ENCODE peak calls at places on chromosomes 1 and 21, in five cellular contexts. P is neural progenitor cell, J is psoas muscle, M is heart right ventricle, N is AG20443. Y is an unnamed sample.
A peak's percentile ranks its signal among the peaks of the same experiment; 100 is the strongest.

GRCh38 chr1:22747021-22747734 is 36.5 kb downstream of the EPHB2 start:
- DNase-seq in J (no peak), M (no peak), P (no peak), N (peak; percentile 32), Y (no peak)

GRCh38 chr1:198153103-198153502 is 3.7 kb upstream of the NEK7 start:
- DNase-seq in N (peak; percentile 60), J (peak; percentile 46), M (no peak), P (no peak), Y (no peak)

GRCh38 chr1:71861022-71861421 is 421.3 kb downstream of the NEGR1 start:
- DNase-seq in P (no peak), N (peak; percentile 29), J (no peak), M (no peak), Y (no peak)

GRCh38 chr1:227312364-227313025 is 5.8 kb downstream of the CDC42BPA start:
- DNase-seq in J (no peak), P (no peak), N (no peak), M (no peak), Y (no peak)

GRCh38 chr1:10979483-10979920 is 33.0 kb upstream of the TARDBP start:
- DNase-seq in M (no peak), P (peak; percentile 50), J (peak; percentile 46), N (no peak), Y (peak; percentile 68)

GRCh38 chr1:151175036-151175741 is 592 bp downstream of the TMOD4 start:
- DNase-seq in J (peak; percentile 53), P (no peak), N (no peak), M (no peak), Y (no peak)

GRCh38 chr21:26546698-26547097 is 26.4 kb downstream of the CYYR1 start:
- DNase-seq in M (peak; percentile 20), P (no peak), N (no peak), J (no peak), Y (peak; percentile 18)

GRCh38 chr1:20834192-20834591 is 47.1 kb upstream of the HP1BP3 start:
- DNase-seq in M (no peak), P (no peak), N (no peak), J (no peak), Y (no peak)

GRCh38 chr1:36486436-36487335 is 4.0 kb upstream of the CSF3R start:
- DNase-seq in J (peak; percentile 49), N (no peak), M (peak; percentile 37), P (no peak), Y (peak; percentile 35)

GRCh38 chr1:26210471-26210870 is 20.1 kb downstream of the CATSPER4 start:
- DNase-seq in M (no peak), J (no peak), P (no peak), N (no peak), Y (no peak)

GRCh38 chr1:181216571-181216994 is 128.1 kb downstream of the IER5 start:
- DNase-seq in N (no peak), P (no peak), J (no peak), M (no peak), Y (no peak)

GRCh38 chr1:206000641-206001339 is 2.4 kb downstream of the RAB7B start:
- DNase-seq in P (no peak), M (no peak), J (no peak), N (peak; percentile 53), Y (peak; percentile 72)

GRCh38 chr1:192086643-192087042 is 71.6 kb upstream of the RGS18 start:
- DNase-seq in P (no peak), J (no peak), N (no peak), M (no peak), Y (no peak)

GRCh38 chr1:192363177-192363576 is 46.4 kb downstream of the RGS21 start:
- DNase-seq in N (no peak), J (no peak), P (no peak), M (no peak), Y (no peak)

GRCh38 chr1:169515641-169516040 is 29.9 kb upstream of the SLC19A2 start:
- DNase-seq in N (no peak), J (no peak), M (no peak), P (no peak), Y (no peak)

GRCh38 chr1:20194224-20194623 is 7.9 kb upstream of the PLA2G2C start:
- DNase-seq in P (no peak), N (no peak), M (no peak), J (no peak), Y (no peak)

GRCh38 chr1:58249371-58249728 is 297.2 kb downstream of the OMA1 start:
- DNase-seq in N (no peak), J (no peak), M (no peak), P (no peak), Y (no peak)

GRCh38 chr1:218476385-218476784 is 131.2 kb downstream of the TGFB2 start:
- DNase-seq in M (no peak), J (no peak), N (peak; percentile 52), P (no peak), Y (no peak)

GRCh38 chr21:41250519-41250918 is 66.1 kb upstream of the FAM3B start:
- DNase-seq in M (no peak), P (no peak), J (no peak), N (no peak), Y (no peak)

GRCh38 chr1:119288751-119289150 is 79.8 kb upstream of the HAO2 start:
- DNase-seq in M (no peak), J (no peak), N (no peak), P (no peak), Y (no peak)

GRCh38 chr1:161989108-161989507 is 34.6 kb downstream of the OLFML2B start:
- DNase-seq in P (no peak), N (peak; percentile 35), J (no peak), M (no peak), Y (no peak)

GRCh38 chr1:25616932-25617625 is 488 bp downstream of the MAN1C1 start:
- DNase-seq in J (no peak), N (peak; percentile 49), M (no peak), P (peak; percentile 52), Y (peak; percentile 86)

GRCh38 chr21:42430570-42430969 is 26.9 kb downstream of the UBASH3A start:
- DNase-seq in J (no peak), N (no peak), P (no peak), M (no peak), Y (no peak)

GRCh38 chr1:212007178-212007577 is 28.2 kb downstream of the INTS7 start:
- DNase-seq in J (no peak), N (no peak), P (no peak), M (no peak), Y (no peak)